ENCODE peak calls at places on chromosomes 7 and 10, in five cellular contexts. F is GM12865, R is AG10803, V is kidney, U is heart left ventricle. E is an unnamed sample.
A peak's percentile ranks its signal among the peaks of the same experiment; 100 is the strongest.

GRCh38 chr10:110664483-110665420 is 20.6 kb downstream of the RBM20 start:
- DNase-seq in F (no peak), R (peak; percentile 96), V (no peak), U (no peak), E (no peak)

GRCh38 chr7:42222119-42222518 is 14.9 kb downstream of the GLI3 start:
- DNase-seq in F (no peak), R (no peak), V (no peak), U (no peak), E (no peak)

GRCh38 chr10:1048349-1048731 is 579 bp downstream of the IDI1 start:
- DNase-seq in F (no peak), R (no peak), V (no peak), U (no peak), E (no peak)

GRCh38 chr10:44306762-44307161 is 78.1 kb downstream of the CXCL12 start:
- DNase-seq in F (peak; percentile 35), R (peak; percentile 12), V (no peak), U (no peak), E (no peak)

GRCh38 chr10:112307631-112308502 is 24.7 kb downstream of the TECTB start:
- DNase-seq in F (peak; percentile 51), R (peak; percentile 58), V (no peak), U (no peak), E (peak; percentile 69)

GRCh38 chr7:35694784-35695627 is at the start of gene HERPUD2:
- DNase-seq in F (peak; percentile 94), R (peak; percentile 88), V (peak; percentile 98), U (peak; percentile 96), E (peak; percentile 93)

GRCh38 chr7:1697499-1698125 is 27.5 kb downstream of the ELFN1 start:
- DNase-seq in F (no peak), R (no peak), V (no peak), U (peak; percentile 19), E (no peak)

GRCh38 chr7:115984105-115984504 is 46.5 kb downstream of the TFEC start:
- DNase-seq in F (no peak), R (no peak), V (no peak), U (no peak), E (no peak)

GRCh38 chr10:84262190-84262956 is 17.5 kb downstream of the RGR start:
- DNase-seq in F (no peak), R (no peak), V (no peak), U (no peak), E (no peak)

GRCh38 chr10:84264611-84265141 is 19.8 kb downstream of the RGR start:
- DNase-seq in F (peak; percentile 67), R (peak; percentile 50), V (no peak), U (no peak), E (peak; percentile 70)

GRCh38 chr10:84263716-84264115 is 18.9 kb downstream of the RGR start:
- DNase-seq in F (no peak), R (no peak), V (no peak), U (no peak), E (no peak)

GRCh38 chr10:84267503-84268126 is 22.8 kb downstream of the RGR start:
- DNase-seq in F (peak; percentile 63), R (peak; percentile 48), V (no peak), U (no peak), E (peak; percentile 42)

GRCh38 chr10:84265378-84265777 is 20.5 kb downstream of the RGR start:
- DNase-seq in F (no peak), R (peak; percentile 19), V (no peak), U (no peak), E (no peak)
- TF ChIP-seq CTCF in F (no peak), R (no peak), V (no peak), U (no peak), E (no peak)

GRCh38 chr10:22325948-22326702 is 5.2 kb downstream of the BMI1 start:
- DNase-seq in F (no peak), R (peak; percentile 35), V (no peak), U (no peak), E (no peak)
- TF ChIP-seq CTCF in F (no peak), R (no peak), V (no peak), U (no peak), E (no peak)

GRCh38 chr10:84342584-84342983 is 14.2 kb downstream of the CCSER2 start:
- DNase-seq in F (no peak), R (no peak), V (no peak), U (no peak), E (no peak)
- TF ChIP-seq CTCF in F (no peak), R (no peak), V (no peak), U (no peak), E (no peak)

GRCh38 chr10:87866575-87866974 is 3.1 kb downstream of the PTEN start:
- DNase-seq in F (no peak), R (no peak), V (no peak), U (no peak), E (no peak)
- TF ChIP-seq CTCF in F (no peak), R (no peak), V (no peak), U (no peak), E (no peak)